ENCODE peak calls at places on chromosomes 6 and 20, in eight cellular contexts. K is esophagus squamous epithelium; E is H9; W is psoas muscle; O is body of pancreas; G is lower lobe of right lung; X is CD4-positive, alpha-beta memory T cell; Y is heart right ventricle. J is an unnamed sample. For H3K27me3, the result is how much of the 10 kb centered on the place peaks cover.

GRCh38 chr6:128463942-128464341 is 56.5 kb downstream of the PTPRK start:
- DNase-seq in W (no peak), O (no peak), G (no peak), X (no peak), K (no peak), Y (no peak), E (no peak), J (no peak)

GRCh38 chr20:35743693-35744491 is 1.8 kb upstream of the RBM39 start:
- DNase-seq in K (no peak), Y (no peak), O (no peak), G (peak), X (no peak), E (no peak), W (no peak), J (no peak)

GRCh38 chr6:161401910-161402309 is 128.0 kb upstream of the AGPAT4 start:
- DNase-seq in X (no peak), G (no peak), O (no peak), Y (no peak), E (no peak), W (no peak), K (no peak), J (no peak)

GRCh38 chr6:45923831-45924391 is 91.7 kb downstream of the CLIC5 start:
- DNase-seq in E (no peak), Y (no peak), K (no peak), W (no peak), X (no peak), G (no peak), O (no peak), J (peak)

GRCh38 chr20:32534661-32535240 is 50.4 kb downstream of the NOL4L start:
- DNase-seq in W (no peak), Y (no peak), O (no peak), X (peak), E (peak), G (peak), K (no peak), J (no peak)

GRCh38 chr20:44395963-44396340 is 40.5 kb downstream of the HNF4A start:
- DNase-seq in W (no peak), X (no peak), E (no peak), O (no peak), Y (no peak), G (no peak), K (no peak), J (no peak)

GRCh38 chr20:10924628-10925266 is 250.9 kb upstream of the JAG1 start:
- DNase-seq in O (no peak), X (no peak), Y (no peak), W (no peak), G (no peak), K (no peak), E (no peak), J (peak)

GRCh38 chr20:20480689-20481088 is 112.8 kb downstream of the INSM1 start:
- DNase-seq in W (no peak), G (no peak), K (no peak), E (no peak), Y (no peak), O (no peak), X (no peak), J (peak)

GRCh38 chr20:1499528-1500420 is 8.6 kb upstream of the SIRPB2 start:
- DNase-seq in K (no peak), O (no peak), E (no peak), G (no peak), X (no peak), W (no peak), Y (no peak), J (peak)

GRCh38 chr6:116881236-116881635 is 4.2 kb downstream of the RFX6 start:
- DNase-seq in G (no peak), E (no peak), Y (no peak), K (no peak), W (no peak), O (no peak), X (no peak), J (peak)

GRCh38 chr6:116872771-116873170 is 4.3 kb upstream of the RFX6 start:
- DNase-seq in K (no peak), X (no peak), G (no peak), O (no peak), Y (no peak), W (no peak), E (no peak), J (no peak)

GRCh38 chr6:116876635-116877611 is at the start of gene RFX6:
- DNase-seq in Y (no peak), O (peak), G (no peak), E (peak), K (no peak), W (no peak), X (no peak), J (peak)

GRCh38 chr6:116877743-116878142 is 701 bp downstream of the RFX6 start:
- DNase-seq in W (no peak), E (peak), G (no peak), Y (no peak), K (no peak), X (no peak), O (no peak), J (peak)

GRCh38 chr6:116876107-116876506 is 935 bp upstream of the RFX6 start:
- DNase-seq in E (no peak), O (no peak), G (no peak), Y (no peak), W (no peak), X (no peak), K (no peak), J (no peak)
- H3K27me3 ChIP-seq in E (under half), O (under half), G (under half), Y (under half), W (under half), X (under half), K (under half), J (under half)

GRCh38 chr6:110541701-110542309 is 65.4 kb upstream of the SLC22A16 start:
- DNase-seq in O (no peak), G (no peak), W (no peak), K (no peak), E (no peak), X (no peak), Y (peak), J (no peak)

GRCh38 chr6:110544472-110544871 is 68.1 kb upstream of the SLC22A16 start:
- DNase-seq in K (no peak), E (no peak), W (no peak), Y (no peak), X (no peak), G (no peak), O (no peak), J (no peak)

GRCh38 chr6:110545081-110545872 is 68.9 kb upstream of the SLC22A16 start:
- DNase-seq in X (no peak), Y (no peak), E (no peak), G (no peak), W (no peak), O (no peak), K (no peak), J (no peak)

GRCh38 chr6:110543106-110543505 is 66.7 kb upstream of the SLC22A16 start:
- DNase-seq in X (no peak), K (no peak), W (no peak), Y (peak), E (no peak), G (no peak), O (no peak), J (no peak)

DNA sequence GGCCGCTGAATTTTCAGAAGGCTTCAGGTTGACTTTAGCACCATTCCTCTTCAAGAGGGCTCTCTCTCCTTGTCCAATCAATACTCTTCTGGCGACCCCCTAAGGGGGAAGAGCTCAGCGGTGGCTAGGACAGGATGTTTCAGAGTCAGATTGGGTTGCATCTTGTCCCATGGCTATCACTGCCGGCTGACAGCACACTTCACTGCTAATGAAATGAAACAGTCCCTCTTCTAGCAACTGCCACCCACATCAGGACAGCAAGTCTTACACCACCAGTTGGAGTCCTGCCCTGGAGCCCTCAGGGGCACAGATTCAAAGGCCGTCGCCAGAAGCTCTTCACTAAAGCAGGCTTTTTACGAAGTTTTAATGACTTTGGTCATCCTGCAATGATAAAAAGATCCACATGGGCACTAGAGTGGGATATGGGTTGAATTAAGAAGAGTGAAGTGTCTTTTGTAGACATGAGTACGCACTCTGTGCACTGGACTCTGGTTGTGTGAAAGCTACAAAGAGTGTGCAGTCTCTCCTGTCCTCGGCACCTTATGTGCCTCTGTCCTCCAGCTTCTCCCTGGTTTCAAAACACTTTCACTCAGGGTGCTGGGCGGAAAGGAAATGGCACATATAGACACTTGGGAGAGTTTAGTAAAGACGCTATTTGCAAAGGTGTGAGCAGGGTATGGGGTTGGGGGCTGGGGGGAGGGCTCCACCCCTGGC is 66.1 kb upstream of the SLC22A16 start:
- DNase-seq in X (no peak), E (no peak), K (no peak), O (no peak), Y (peak), G (no peak), W (no peak), J (no peak)
- H3K27ac ChIP-seq in X (no peak), E (no peak), K (no peak), O (no peak), Y (peak), G (no peak), W (no peak), J (peak)

DNA sequence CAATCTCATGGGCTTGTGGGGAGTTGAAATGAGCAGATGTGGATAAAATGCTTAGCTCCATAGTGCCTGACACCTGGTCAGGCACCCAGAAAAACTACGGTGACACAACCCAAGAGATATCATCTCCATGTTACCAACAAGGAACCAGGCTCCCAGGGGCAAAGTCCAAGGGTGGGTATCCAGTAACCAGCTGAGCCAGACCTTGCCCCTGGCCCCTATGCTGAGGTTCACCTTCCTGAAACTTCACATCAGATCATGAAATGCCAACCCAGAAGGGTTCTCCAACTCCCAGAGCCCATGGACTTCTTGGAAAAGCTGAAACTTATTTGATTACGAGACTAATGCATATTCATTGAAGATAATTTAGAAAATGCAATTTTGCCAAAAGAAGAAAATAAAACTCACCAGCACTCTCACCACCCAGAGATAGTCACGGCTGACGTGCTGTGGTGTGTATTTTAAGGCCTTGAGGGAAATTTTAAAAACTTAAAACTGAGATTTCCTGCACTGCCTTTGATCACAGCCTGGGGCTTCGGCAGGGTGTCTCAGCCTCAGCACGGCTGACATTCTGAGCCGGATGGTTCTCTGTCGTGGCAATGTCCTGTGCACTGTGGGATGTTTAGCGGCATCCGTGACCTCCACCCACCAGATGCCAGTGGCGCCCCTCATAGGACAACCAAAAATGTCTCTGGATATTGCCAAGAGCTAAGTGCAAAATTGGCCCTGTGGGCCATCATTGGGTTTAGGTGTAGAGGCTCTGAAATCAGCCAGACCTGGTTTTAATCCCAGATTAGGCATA is 142.0 kb upstream of the KCNG1 start:
- DNase-seq in G (no peak), O (no peak), Y (no peak), W (no peak), E (no peak), X (no peak), K (no peak), J (no peak)
- H3K27me3 ChIP-seq in G (under half), O (under half), Y (half or more), W (under half), E (under half), X (under half), K (under half), J (under half)

DNA sequence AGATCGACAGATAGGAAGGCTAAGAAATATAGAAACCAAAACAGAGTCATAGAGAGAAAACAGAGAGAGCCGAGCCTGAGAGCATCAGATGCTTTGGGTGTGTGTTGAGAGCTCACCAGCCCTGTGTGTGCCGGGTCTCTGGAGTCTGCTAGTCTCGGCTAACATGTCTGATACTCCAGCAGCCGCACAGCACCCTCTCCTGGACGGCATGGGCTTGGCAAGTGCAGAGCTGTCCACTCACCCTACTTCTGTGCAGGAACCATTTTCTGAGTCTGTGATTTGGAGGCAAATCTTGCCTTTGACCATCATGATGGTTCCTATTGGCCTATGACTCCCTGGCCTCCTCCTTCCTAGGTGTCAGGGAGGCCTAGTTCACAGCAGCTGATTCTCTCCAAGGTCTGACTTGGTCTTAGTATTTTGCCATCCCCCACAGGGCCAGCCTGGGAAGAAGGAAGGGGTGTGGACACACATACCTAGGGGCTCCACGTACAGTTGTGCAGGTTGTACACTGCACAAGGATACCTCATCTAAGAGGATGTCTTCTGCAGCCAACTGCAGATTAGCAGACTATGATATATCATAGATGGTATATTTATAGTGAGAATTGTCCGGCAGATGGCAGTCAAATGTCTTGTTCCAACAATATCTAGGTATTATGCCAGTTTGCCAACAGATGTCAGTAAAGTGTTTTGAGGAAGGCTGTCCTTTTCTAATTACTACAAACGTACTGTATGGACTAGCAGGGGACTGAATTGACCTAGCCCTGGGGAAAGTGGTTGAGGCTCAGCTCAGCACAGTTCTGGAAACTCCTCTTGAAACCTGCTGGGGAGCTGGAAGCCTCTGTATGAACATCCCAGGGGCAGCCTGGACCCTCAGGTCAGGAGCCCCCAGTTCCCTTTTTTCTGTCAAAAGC is 13.0 kb downstream of the FGD2 start:
- DNase-seq in K (peak), O (peak), E (peak), W (peak), X (peak), G (peak), Y (peak), J (peak)
- H3K27ac ChIP-seq in K (peak), O (peak), E (no peak), W (no peak), X (peak), G (peak), Y (no peak), J (peak)

GRCh38 chr20:63411898-63412631 is 50.9 kb upstream of the CHRNA4 start:
- DNase-seq in X (peak), K (no peak), E (no peak), O (no peak), G (no peak), W (no peak), Y (no peak), J (no peak)
- H3K27me3 ChIP-seq in X (under half), K (under half), E (under half), O (under half), G (under half), W (under half), Y (half or more), J (under half)

GRCh38 chr6:109396319-109396718 is 14.1 kb upstream of the CD164 start:
- DNase-seq in X (no peak), Y (no peak), O (no peak), G (no peak), W (no peak), K (no peak), E (no peak), J (no peak)
- H3K27ac ChIP-seq in X (no peak), Y (no peak), O (no peak), G (no peak), W (no peak), K (no peak), E (no peak), J (no peak)

DNA sequence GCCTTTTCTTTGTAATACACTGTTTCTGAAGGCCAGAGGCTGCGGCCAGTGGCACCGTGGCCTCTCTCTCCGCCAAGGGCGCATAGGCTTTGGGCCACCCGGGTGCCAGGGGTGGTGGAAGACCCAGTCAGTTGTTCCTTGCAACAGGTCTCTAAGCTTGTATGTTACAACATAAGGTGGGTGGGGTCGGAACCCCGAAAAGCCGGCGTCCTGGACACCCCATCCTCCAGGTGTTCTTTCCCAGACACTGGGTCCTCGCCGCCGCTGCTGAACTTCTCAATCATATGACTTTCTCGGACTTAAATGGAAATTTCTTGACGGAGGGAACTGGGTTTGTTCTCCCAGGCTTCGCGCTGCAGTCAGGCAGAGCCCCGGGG is 1.0 kb upstream of the KCNQ5 start:
- DNase-seq in G (no peak), X (no peak), O (no peak), K (no peak), W (peak), E (peak), Y (no peak), J (no peak)
- H3K27me3 ChIP-seq in G (under half), X (under half), O (under half), K (under half), W (under half), E (under half), Y (half or more), J (half or more)

GRCh38 chr20:17679786-17680127 is 2.3 kb downstream of the RRBP1 start:
- DNase-seq in O (no peak), X (no peak), G (no peak), K (no peak), W (no peak), E (no peak), Y (no peak), J (no peak)
- H3K27ac ChIP-seq in O (peak), X (no peak), G (peak), K (peak), W (peak), E (no peak), Y (peak), J (peak)

GRCh38 chr6:105276374-105276773 is 96.6 kb upstream of the POPDC3 start:
- DNase-seq in W (no peak), X (no peak), G (no peak), E (no peak), K (no peak), O (no peak), Y (no peak), J (no peak)

GRCh38 chr6:105272783-105273182 is 93.0 kb upstream of the POPDC3 start:
- DNase-seq in X (no peak), K (no peak), E (peak), Y (peak), O (peak), W (peak), G (no peak), J (peak)

GRCh38 chr6:105275542-105275941 is 95.7 kb upstream of the POPDC3 start:
- DNase-seq in W (no peak), G (no peak), E (no peak), X (no peak), Y (no peak), K (no peak), O (no peak), J (no peak)

GRCh38 chr6:105274678-105275077 is 94.9 kb upstream of the POPDC3 start:
- DNase-seq in G (no peak), X (no peak), E (no peak), Y (no peak), O (no peak), W (no peak), K (no peak), J (no peak)

GRCh38 chr6:105273589-105273988 is 93.8 kb upstream of the POPDC3 start:
- DNase-seq in X (no peak), K (no peak), Y (no peak), W (no peak), E (no peak), O (no peak), G (no peak), J (no peak)
- H3K27me3 ChIP-seq in X (under half), K (under half), Y (under half), W (under half), E (under half), O (under half), G (under half), J (under half)

GRCh38 chr6:1402868-1403267 is 13.5 kb downstream of the FOXF2 start:
- DNase-seq in K (no peak), Y (no peak), E (no peak), G (no peak), X (no peak), O (no peak), W (no peak), J (no peak)
- H3K27ac ChIP-seq in K (no peak), Y (no peak), E (no peak), G (no peak), X (no peak), O (no peak), W (no peak), J (no peak)